ENCODE peak calls at places on chromosomes 2 and 18, in nine cellular contexts. G is endothelial cell of umbilical vein, S is GM12891, M is K562, Y is breast epithelium, T is HL-60, V is HCT116, J is SK-N-SH, O is transverse colon. X is an unnamed sample.

GRCh38 chr2:134491796-134492441 is 226.9 kb downstream of the TMEM163 start:
- DNase-seq in G (no peak), S (no peak), M (no peak), Y (no peak), T (no peak), V (peak), J (peak), O (no peak), X (no peak)

GRCh38 chr18:76227759-76228158 is 267.3 kb downstream of the ZNF516 start:
- DNase-seq in G (no peak), S (no peak), M (no peak), Y (no peak), T (no peak), V (no peak), J (no peak), O (no peak), X (no peak)

GRCh38 chr2:26459991-26460612 is 17.8 kb downstream of the OTOF start:
- DNase-seq in G (no peak), S (no peak), M (peak), Y (no peak), T (no peak), V (no peak), J (no peak), O (no peak), X (no peak)

GRCh38 chr2:186714611-186715010 is 20.8 kb downstream of the FAM171B start:
- DNase-seq in G (no peak), S (no peak), M (no peak), Y (no peak), T (no peak), V (no peak), J (no peak), O (no peak), X (no peak)

GRCh38 chr2:171595896-171596295 is 73.6 kb downstream of the CYBRD1 start:
- DNase-seq in G (peak), S (no peak), M (no peak), Y (no peak), T (no peak), V (no peak), J (no peak), O (no peak), X (no peak)

GRCh38 chr2:238916176-238916874 is 68.4 kb downstream of the TWIST2 start:
- DNase-seq in G (no peak), S (no peak), M (no peak), Y (no peak), T (no peak), V (no peak), J (no peak), O (no peak), X (no peak)

GRCh38 chr2:20396356-20397000 is 45.8 kb upstream of the PUM2 start:
- DNase-seq in G (no peak), S (no peak), M (no peak), Y (no peak), T (no peak), V (no peak), J (no peak), O (no peak), X (no peak)

GRCh38 chr2:187054501-187055319 is 205.7 kb upstream of the ZSWIM2 start:
- DNase-seq in G (peak), S (no peak), M (peak), Y (no peak), T (no peak), V (no peak), J (no peak), O (no peak), X (no peak)

GRCh38 chr2:121721926-121722325 is 14.7 kb downstream of the NIFK start:
- DNase-seq in G (no peak), S (no peak), M (no peak), Y (no peak), T (no peak), V (no peak), J (no peak), O (no peak), X (peak)

GRCh38 chr2:70686577-70687460 is 81.2 kb downstream of the ADD2 start:
- DNase-seq in G (no peak), S (peak), M (peak), Y (no peak), T (peak), V (peak), J (peak), O (no peak), X (no peak)

GRCh38 chr2:166957686-166958085 is 69.4 kb downstream of the XIRP2 start:
- DNase-seq in G (no peak), S (no peak), M (no peak), Y (no peak), T (no peak), V (no peak), J (no peak), O (no peak), X (no peak)

GRCh38 chr2:206176128-206176527 is 16.4 kb downstream of the EEF1B2 start:
- DNase-seq in G (no peak), S (no peak), M (no peak), Y (no peak), T (no peak), V (no peak), J (no peak), O (no peak), X (no peak)

GRCh38 chr2:172938713-172939375 is 136.8 kb upstream of the MAP3K20 start:
- DNase-seq in G (no peak), S (no peak), M (no peak), Y (no peak), T (no peak), V (no peak), J (no peak), O (no peak), X (no peak)

DNA sequence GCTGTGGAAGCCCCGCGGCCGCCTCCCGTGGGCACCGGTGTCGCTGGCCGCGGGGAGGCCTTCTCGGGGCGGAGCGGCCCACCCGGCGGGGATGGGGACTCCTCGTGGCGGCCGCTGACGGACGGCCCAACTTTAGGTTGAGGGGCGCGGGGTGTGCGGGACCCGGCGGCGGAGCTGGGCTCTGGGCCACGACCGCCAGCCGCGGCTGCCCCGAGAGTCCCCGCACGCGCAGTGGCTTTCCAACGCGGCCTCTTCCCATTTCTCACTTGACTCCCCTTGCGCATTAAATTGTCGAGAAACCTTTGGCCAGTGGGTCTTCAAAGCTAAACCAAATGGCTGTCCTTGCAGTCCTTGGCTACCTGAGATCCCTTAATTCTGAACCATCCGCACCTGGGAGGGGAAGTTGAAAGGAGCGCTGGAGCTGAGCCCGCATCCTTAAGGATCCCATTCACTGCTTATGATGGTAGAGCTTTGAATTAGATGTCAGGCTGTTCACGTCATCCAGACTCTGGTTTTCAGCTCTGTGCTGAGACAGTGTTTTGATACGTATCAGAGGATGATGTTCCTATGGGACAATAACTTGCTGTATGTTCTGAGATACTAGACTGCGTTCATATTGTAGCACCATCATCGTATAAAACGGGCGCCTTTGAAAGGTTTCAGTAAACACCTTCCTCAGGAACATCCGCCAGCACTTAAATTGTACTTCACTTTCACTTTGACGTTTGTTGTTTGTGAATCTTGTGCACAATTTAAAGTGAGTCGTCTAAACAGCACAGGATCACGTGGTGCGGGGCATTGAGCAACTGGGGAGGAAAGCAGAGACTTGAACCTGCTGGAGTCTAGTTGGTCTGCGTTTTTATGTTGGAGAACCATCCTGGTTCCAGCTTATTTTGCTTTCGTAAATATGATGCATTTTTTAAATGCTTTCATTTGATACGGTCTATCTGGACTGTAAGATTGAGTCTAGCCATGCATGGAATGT is 874 bp downstream of the CLIP4 start:
- DNase-seq in G (peak), S (no peak), M (no peak), Y (peak), T (no peak), V (no peak), J (peak), O (peak), X (peak)
- TF ChIP-seq POLR2AphosphoS5 in G (no peak), S (peak), M (no peak), Y (peak), T (no peak), V (no peak), J (peak), O (peak), X (no peak)

GRCh38 chr18:3857544-3857943 is 407.6 kb downstream of the TGIF1 start:
- DNase-seq in G (no peak), S (no peak), M (no peak), Y (no peak), T (no peak), V (no peak), J (no peak), O (no peak), X (no peak)

GRCh38 chr18:3863593-3863992 is 413.6 kb downstream of the TGIF1 start:
- DNase-seq in G (no peak), S (no peak), M (no peak), Y (no peak), T (no peak), V (no peak), J (no peak), O (no peak), X (no peak)

GRCh38 chr18:3863006-3863405 is 413.0 kb downstream of the TGIF1 start:
- DNase-seq in G (no peak), S (no peak), M (no peak), Y (no peak), T (no peak), V (no peak), J (no peak), O (no peak), X (no peak)

GRCh38 chr18:3864669-3865298 is 414.8 kb downstream of the TGIF1 start:
- DNase-seq in G (no peak), S (no peak), M (no peak), Y (no peak), T (no peak), V (no peak), J (no peak), O (no peak), X (no peak)

DNA sequence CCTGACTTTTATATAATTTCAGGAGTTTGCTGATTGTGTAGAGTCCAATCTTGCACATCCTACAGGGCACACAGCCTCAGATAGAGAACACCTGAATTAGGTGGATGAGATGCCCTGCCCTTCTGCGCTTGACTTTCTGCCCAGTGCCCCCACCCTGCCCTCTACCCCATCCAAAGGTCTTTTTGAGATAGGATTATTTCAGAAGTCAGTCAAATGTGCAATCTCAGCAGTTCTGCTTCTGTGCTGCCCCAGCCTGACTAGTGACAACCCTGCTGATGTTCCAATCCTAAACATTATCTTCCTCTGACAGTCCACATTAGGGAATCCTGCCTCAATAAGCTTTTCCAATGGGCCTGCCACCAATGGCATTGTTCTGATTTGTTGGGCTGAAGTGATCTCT is 411.5 kb downstream of the TGIF1 start:
- DNase-seq in G (no peak), S (no peak), M (no peak), Y (no peak), T (no peak), V (no peak), J (no peak), O (no peak), X (no peak)
- TF ChIP-seq POLR2AphosphoS5 in G (no peak), S (no peak), M (no peak), Y (no peak), T (no peak), V (no peak), J (no peak), O (no peak), X (no peak)

GRCh38 chr18:79970419-79971133 is 6.1 kb downstream of the HSBP1L1 start:
- DNase-seq in G (no peak), S (no peak), M (no peak), Y (no peak), T (no peak), V (no peak), J (no peak), O (no peak), X (no peak)
- TF ChIP-seq POLR2AphosphoS5 in G (no peak), S (no peak), M (no peak), Y (no peak), T (no peak), V (peak), J (no peak), O (no peak), X (no peak)

GRCh38 chr2:202034249-202035088 is 814 bp downstream of the FZD7 start:
- DNase-seq in G (peak), S (peak), M (peak), Y (no peak), T (no peak), V (no peak), J (peak), O (peak), X (no peak)

GRCh38 chr2:202036601-202037037 is 3.0 kb downstream of the FZD7 start:
- DNase-seq in G (no peak), S (no peak), M (peak), Y (no peak), T (no peak), V (no peak), J (peak), O (no peak), X (no peak)

GRCh38 chr2:202033317-202034248 is at the start of gene FZD7:
- DNase-seq in G (peak), S (peak), M (peak), Y (peak), T (peak), V (peak), J (peak), O (peak), X (peak)

GRCh38 chr2:202035941-202036372 is 2.3 kb downstream of the FZD7 start:
- DNase-seq in G (no peak), S (no peak), M (no peak), Y (no peak), T (no peak), V (no peak), J (no peak), O (no peak), X (no peak)

GRCh38 chr2:202035089-202035940 is 1.7 kb downstream of the FZD7 start:
- DNase-seq in G (no peak), S (no peak), M (no peak), Y (peak), T (no peak), V (no peak), J (no peak), O (peak), X (peak)
- TF ChIP-seq POLR2AphosphoS5 in G (no peak), S (no peak), M (no peak), Y (peak), T (no peak), V (no peak), J (no peak), O (no peak), X (no peak)

DNA sequence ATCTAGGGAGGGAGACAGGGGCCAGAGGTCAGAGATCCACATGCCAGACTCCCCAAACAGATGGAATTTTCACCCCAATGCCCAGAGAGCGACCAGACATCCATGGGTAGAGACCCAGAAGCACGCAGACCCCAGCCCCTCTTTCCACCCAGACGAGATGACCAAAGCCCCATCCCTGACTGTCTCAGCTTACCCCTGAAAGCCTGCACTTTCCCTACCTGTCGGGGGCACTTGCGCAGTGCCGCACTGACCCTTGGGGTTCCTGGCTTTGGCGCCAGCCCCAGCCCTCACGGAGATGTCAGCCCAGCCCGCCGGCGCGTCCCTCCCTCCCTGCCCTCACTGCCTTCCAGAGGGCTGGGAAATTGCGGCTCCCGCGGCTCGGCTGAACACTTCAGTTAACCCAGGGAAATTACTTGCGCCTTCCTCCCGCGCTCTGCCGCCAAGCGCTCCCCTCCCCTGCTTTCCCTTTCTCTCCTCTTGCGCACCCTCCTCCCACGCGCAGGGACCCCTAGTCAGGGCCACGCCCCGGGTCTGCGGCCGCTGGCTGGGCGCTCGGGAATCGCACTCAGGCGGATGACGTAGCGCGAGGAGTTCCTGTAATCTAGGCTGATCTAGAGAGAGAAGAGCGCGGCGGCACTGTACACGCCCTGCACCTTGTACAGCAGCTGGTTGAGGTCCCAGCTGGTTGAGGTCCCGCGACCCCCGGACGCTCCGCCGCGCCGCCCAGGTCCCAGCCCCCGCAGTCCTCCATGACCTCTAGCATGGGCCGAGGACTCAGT is 12.0 kb downstream of the ALPG start:
- DNase-seq in G (no peak), S (no peak), M (peak), Y (no peak), T (peak), V (no peak), J (peak), O (peak), X (no peak)
- TF ChIP-seq POLR2AphosphoS5 in G (no peak), S (no peak), M (no peak), Y (no peak), T (no peak), V (no peak), J (no peak), O (no peak), X (no peak)

GRCh38 chr2:64491426-64491825 is 32.7 kb upstream of the AFTPH start:
- DNase-seq in G (no peak), S (no peak), M (no peak), Y (no peak), T (no peak), V (no peak), J (no peak), O (no peak), X (no peak)
- TF ChIP-seq POLR2AphosphoS5 in G (no peak), S (no peak), M (no peak), Y (no peak), T (no peak), V (no peak), J (no peak), O (no peak), X (no peak)

GRCh38 chr18:62870643-62871042 is 155.3 kb downstream of the PHLPP1 start:
- DNase-seq in G (peak), S (no peak), M (no peak), Y (no peak), T (no peak), V (no peak), J (no peak), O (no peak), X (no peak)
- TF ChIP-seq POLR2AphosphoS5 in G (no peak), S (no peak), M (no peak), Y (no peak), T (no peak), V (no peak), J (no peak), O (no peak), X (no peak)

GRCh38 chr2:191936882-191937405 is 90.1 kb upstream of the CAVIN2 start:
- DNase-seq in G (no peak), S (no peak), M (no peak), Y (no peak), T (no peak), V (no peak), J (no peak), O (no peak), X (no peak)

GRCh38 chr2:191942114-191943103 is 95.5 kb upstream of the CAVIN2 start:
- DNase-seq in G (no peak), S (no peak), M (no peak), Y (peak), T (no peak), V (no peak), J (peak), O (no peak), X (no peak)

GRCh38 chr2:191935247-191935646 is 88.4 kb upstream of the CAVIN2 start:
- DNase-seq in G (no peak), S (no peak), M (no peak), Y (no peak), T (no peak), V (no peak), J (no peak), O (no peak), X (no peak)

GRCh38 chr2:191941376-191941775 is 94.5 kb upstream of the CAVIN2 start:
- DNase-seq in G (no peak), S (no peak), M (no peak), Y (no peak), T (no peak), V (no peak), J (no peak), O (no peak), X (no peak)

DNA sequence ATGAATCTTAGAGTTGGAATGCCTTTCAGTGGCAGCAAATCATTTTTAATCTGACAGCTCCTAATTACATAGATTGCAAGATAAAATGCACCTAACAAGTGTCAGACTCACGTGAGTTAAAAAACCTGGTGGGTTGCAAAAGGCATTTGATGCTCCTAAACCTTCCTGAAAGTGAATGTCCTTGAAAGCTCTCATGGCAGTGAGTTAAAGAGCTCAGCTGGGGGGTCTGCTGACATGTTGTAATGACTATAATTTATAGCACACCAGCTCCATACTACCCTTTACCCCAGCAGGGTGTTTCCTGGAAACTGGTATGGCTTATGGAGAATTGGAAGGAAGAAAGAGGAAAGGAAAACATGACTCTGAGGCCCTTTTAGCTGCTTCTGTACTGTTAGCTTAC is 91.9 kb upstream of the CAVIN2 start:
- DNase-seq in G (no peak), S (no peak), M (no peak), Y (no peak), T (no peak), V (no peak), J (no peak), O (no peak), X (no peak)
- TF ChIP-seq POLR2AphosphoS5 in G (no peak), S (no peak), M (no peak), Y (no peak), T (no peak), V (no peak), J (no peak), O (no peak), X (no peak)

GRCh38 chr2:112481528-112482228 is at the start of gene TTL:
- DNase-seq in G (peak), S (peak), M (peak), Y (peak), T (peak), V (no peak), J (peak), O (peak), X (peak)
- TF ChIP-seq POLR2AphosphoS5 in G (peak), S (no peak), M (peak), Y (no peak), T (peak), V (peak), J (peak), O (peak), X (no peak)

DNA sequence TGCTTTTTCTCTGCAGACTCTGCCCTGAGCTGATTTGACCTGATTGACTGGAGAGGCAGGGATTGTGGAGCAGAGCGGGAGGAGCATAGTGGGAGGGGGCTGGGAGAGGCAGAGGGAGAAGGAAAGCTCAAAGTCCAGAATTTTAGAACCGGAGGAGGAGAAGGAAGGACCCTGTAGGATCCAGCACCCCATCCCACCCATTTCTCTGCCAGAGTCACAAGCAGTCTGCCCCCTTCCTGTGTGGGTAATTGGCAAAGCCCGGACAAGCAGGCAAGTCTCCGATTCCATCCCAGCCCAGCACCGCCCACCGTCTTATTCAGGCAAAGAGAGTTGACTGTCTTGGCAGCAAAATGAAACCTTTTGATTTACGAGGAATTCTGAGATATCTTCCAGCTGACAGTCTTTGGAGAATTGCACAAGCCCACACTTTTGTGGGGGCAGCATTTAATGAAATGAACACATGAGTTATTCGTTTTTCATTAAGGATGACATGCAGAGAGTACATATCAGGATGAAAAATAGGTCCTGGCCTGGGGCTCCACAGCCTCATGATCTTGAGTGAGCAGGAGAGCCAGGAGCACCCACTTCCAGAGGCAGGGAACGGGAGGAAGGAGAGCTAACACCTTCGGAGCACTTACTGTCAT is 103.1 kb downstream of the MCFD2 start:
- DNase-seq in G (peak), S (no peak), M (no peak), Y (peak), T (no peak), V (no peak), J (peak), O (no peak), X (no peak)
- TF ChIP-seq POLR2AphosphoS5 in G (no peak), S (no peak), M (no peak), Y (peak), T (no peak), V (no peak), J (peak), O (peak), X (peak)

X was measured in suprapubic skin.